ENCODE peak calls at places on chromosomes 7 and 10, in six cellular contexts. One of them, this sample, is unnamed.

GRCh38 chr10:52357986-52358385 is 43.9 kb downstream of the DKK1 start:
- DNase-seq in stimulated activated CD8-positive, alpha-beta memory T cell treated with anti-CD3 and anti-CD28 coated beads, Interleukin-12 subunit alpha, Interleukin-12 subunit beta, amount 100 ng/mL, for 1 hour: no peak
- DNase-seq in ovary: no peak
- DNase-seq in C1 segment of cervical spinal cord: no peak
- DNase-seq in NCI-H2081: no peak
- DNase-seq in T-helper 1 cell: no peak
- DNase-seq in this sample: no peak

GRCh38 chr10:27072436-27073114 is 27.7 kb downstream of the ANKRD26 start:
- DNase-seq in stimulated activated CD8-positive, alpha-beta memory T cell treated with anti-CD3 and anti-CD28 coated beads, Interleukin-12 subunit alpha, Interleukin-12 subunit beta, amount 100 ng/mL, for 1 hour: no peak
- DNase-seq in ovary: no peak
- DNase-seq in C1 segment of cervical spinal cord: no peak
- DNase-seq in NCI-H2081: no peak
- DNase-seq in T-helper 1 cell: no peak
- DNase-seq in this sample: no peak

GRCh38 chr10:79446451-79447020 is 1.1 kb upstream of the ZCCHC24 start:
- DNase-seq in stimulated activated CD8-positive, alpha-beta memory T cell treated with anti-CD3 and anti-CD28 coated beads, Interleukin-12 subunit alpha, Interleukin-12 subunit beta, amount 100 ng/mL, for 1 hour: no peak
- DNase-seq in ovary: peak; percentile 84
- DNase-seq in C1 segment of cervical spinal cord: no peak
- DNase-seq in NCI-H2081: no peak
- DNase-seq in T-helper 1 cell: peak; percentile 36
- DNase-seq in this sample: no peak

GRCh38 chr10:110364531-110364937 is 59.8 kb upstream of the SMNDC1 start:
- DNase-seq in stimulated activated CD8-positive, alpha-beta memory T cell treated with anti-CD3 and anti-CD28 coated beads, Interleukin-12 subunit alpha, Interleukin-12 subunit beta, amount 100 ng/mL, for 1 hour: no peak
- DNase-seq in ovary: no peak
- DNase-seq in C1 segment of cervical spinal cord: no peak
- DNase-seq in NCI-H2081: no peak
- DNase-seq in T-helper 1 cell: no peak
- DNase-seq in this sample: no peak

GRCh38 chr7:155997431-155998327 is 185.4 kb upstream of the SHH start:
- DNase-seq in stimulated activated CD8-positive, alpha-beta memory T cell treated with anti-CD3 and anti-CD28 coated beads, Interleukin-12 subunit alpha, Interleukin-12 subunit beta, amount 100 ng/mL, for 1 hour: no peak
- DNase-seq in ovary: no peak
- DNase-seq in C1 segment of cervical spinal cord: no peak
- DNase-seq in NCI-H2081: no peak
- DNase-seq in T-helper 1 cell: no peak
- DNase-seq in this sample: no peak

GRCh38 chr10:76393875-76394706 is 962.7 kb downstream of the LRMDA start:
- DNase-seq in stimulated activated CD8-positive, alpha-beta memory T cell treated with anti-CD3 and anti-CD28 coated beads, Interleukin-12 subunit alpha, Interleukin-12 subunit beta, amount 100 ng/mL, for 1 hour: no peak
- DNase-seq in ovary: no peak
- DNase-seq in C1 segment of cervical spinal cord: no peak
- DNase-seq in NCI-H2081: no peak
- DNase-seq in T-helper 1 cell: no peak
- DNase-seq in this sample: no peak

GRCh38 chr10:69797959-69798358 is 3.7 kb upstream of the COL13A1 start:
- DNase-seq in stimulated activated CD8-positive, alpha-beta memory T cell treated with anti-CD3 and anti-CD28 coated beads, Interleukin-12 subunit alpha, Interleukin-12 subunit beta, amount 100 ng/mL, for 1 hour: no peak
- DNase-seq in ovary: no peak
- DNase-seq in C1 segment of cervical spinal cord: no peak
- DNase-seq in NCI-H2081: no peak
- DNase-seq in T-helper 1 cell: no peak
- DNase-seq in this sample: no peak

GRCh38 chr10:102648889-102649752 is 4.8 kb downstream of the TRIM8 start:
- DNase-seq in stimulated activated CD8-positive, alpha-beta memory T cell treated with anti-CD3 and anti-CD28 coated beads, Interleukin-12 subunit alpha, Interleukin-12 subunit beta, amount 100 ng/mL, for 1 hour: no peak
- DNase-seq in ovary: no peak
- DNase-seq in C1 segment of cervical spinal cord: peak; percentile 72
- DNase-seq in NCI-H2081: no peak
- DNase-seq in T-helper 1 cell: no peak
- DNase-seq in this sample: peak; percentile 86

GRCh38 chr7:149252378-149252777 is 9.6 kb upstream of the ZNF783 start:
- DNase-seq in stimulated activated CD8-positive, alpha-beta memory T cell treated with anti-CD3 and anti-CD28 coated beads, Interleukin-12 subunit alpha, Interleukin-12 subunit beta, amount 100 ng/mL, for 1 hour: no peak
- DNase-seq in ovary: no peak
- DNase-seq in C1 segment of cervical spinal cord: no peak
- DNase-seq in NCI-H2081: no peak
- DNase-seq in T-helper 1 cell: no peak
- DNase-seq in this sample: no peak

GRCh38 chr10:117366741-117367140 is 8.5 kb downstream of the PDZD8 start:
- DNase-seq in stimulated activated CD8-positive, alpha-beta memory T cell treated with anti-CD3 and anti-CD28 coated beads, Interleukin-12 subunit alpha, Interleukin-12 subunit beta, amount 100 ng/mL, for 1 hour: no peak
- DNase-seq in ovary: no peak
- DNase-seq in C1 segment of cervical spinal cord: no peak
- DNase-seq in NCI-H2081: no peak
- DNase-seq in T-helper 1 cell: no peak
- DNase-seq in this sample: no peak

GRCh38 chr7:151801291-151801690 is 75.6 kb downstream of the PRKAG2 start:
- DNase-seq in stimulated activated CD8-positive, alpha-beta memory T cell treated with anti-CD3 and anti-CD28 coated beads, Interleukin-12 subunit alpha, Interleukin-12 subunit beta, amount 100 ng/mL, for 1 hour: no peak
- DNase-seq in ovary: no peak
- DNase-seq in C1 segment of cervical spinal cord: no peak
- DNase-seq in NCI-H2081: no peak
- DNase-seq in T-helper 1 cell: no peak
- DNase-seq in this sample: no peak

GRCh38 chr7:84092207-84092606 is 102.4 kb downstream of the SEMA3A start:
- DNase-seq in stimulated activated CD8-positive, alpha-beta memory T cell treated with anti-CD3 and anti-CD28 coated beads, Interleukin-12 subunit alpha, Interleukin-12 subunit beta, amount 100 ng/mL, for 1 hour: no peak
- DNase-seq in ovary: no peak
- DNase-seq in C1 segment of cervical spinal cord: no peak
- DNase-seq in NCI-H2081: no peak
- DNase-seq in T-helper 1 cell: no peak
- DNase-seq in this sample: no peak

GRCh38 chr10:22022257-22023051 is 18.9 kb upstream of the DNAJC1 start:
- DNase-seq in stimulated activated CD8-positive, alpha-beta memory T cell treated with anti-CD3 and anti-CD28 coated beads, Interleukin-12 subunit alpha, Interleukin-12 subunit beta, amount 100 ng/mL, for 1 hour: peak; percentile 7
- DNase-seq in ovary: no peak
- DNase-seq in C1 segment of cervical spinal cord: peak; percentile 8
- DNase-seq in NCI-H2081: no peak
- DNase-seq in T-helper 1 cell: peak; percentile 44
- DNase-seq in this sample: no peak

GRCh38 chr7:27650283-27650682 is 12.4 kb downstream of the HIBADH start:
- DNase-seq in stimulated activated CD8-positive, alpha-beta memory T cell treated with anti-CD3 and anti-CD28 coated beads, Interleukin-12 subunit alpha, Interleukin-12 subunit beta, amount 100 ng/mL, for 1 hour: no peak
- DNase-seq in ovary: no peak
- DNase-seq in C1 segment of cervical spinal cord: no peak
- DNase-seq in NCI-H2081: no peak
- DNase-seq in T-helper 1 cell: no peak
- DNase-seq in this sample: no peak